ENCODE peak calls at places on chromosome 20, in four cellular contexts. R, M, X and E are unnamed samples.

GRCh38 chr20:33015114-33015491 is 7.6 kb downstream of the BPIFB2 start:
- DNase-seq in R (no peak), M (no peak), X (no peak), E (no peak)

GRCh38 chr20:21994203-21994602 is 288.7 kb downstream of the PAX1 start:
- DNase-seq in R (no peak), M (no peak), X (no peak), E (no peak)

GRCh38 chr20:52859156-52859887 is 112.8 kb upstream of the TSHZ2 start:
- DNase-seq in R (no peak), M (no peak), X (no peak), E (no peak)

GRCh38 chr20:41443667-41444066 is 77.0 kb upstream of the EMILIN3 start:
- DNase-seq in R (no peak), M (no peak), X (no peak), E (peak; percentile 20)

GRCh38 chr20:17680836-17681740 is 954 bp downstream of the RRBP1 start:
- DNase-seq in R (peak; percentile 81), M (peak; percentile 37), X (peak; percentile 63), E (peak; percentile 96)

GRCh38 chr20:1307171-1307570 is 21.8 kb downstream of the SDCBP2 start:
- DNase-seq in R (no peak), M (no peak), X (no peak), E (no peak)

GRCh38 chr20:58660855-58661254 is 9.8 kb downstream of the STX16 start:
- DNase-seq in R (no peak), M (no peak), X (no peak), E (no peak)

GRCh38 chr20:1486566-1486965 is 4.7 kb downstream of the SIRPB2 start:
- DNase-seq in R (no peak), M (no peak), X (no peak), E (no peak)

GRCh38 chr20:63830821-63831593 is at the start of gene ZBTB46:
- DNase-seq in R (peak; percentile 71), M (no peak), X (peak; percentile 49), E (peak; percentile 99)

GRCh38 chr20:33812673-33813462 is 1.7 kb downstream of the CHMP4B start:
- DNase-seq in R (no peak), M (no peak), X (no peak), E (no peak)

GRCh38 chr20:57437672-57438330 is 46.6 kb downstream of the RBM38 start:
- DNase-seq in R (no peak), M (no peak), X (no peak), E (no peak)

GRCh38 chr20:12053348-12053747 is 135.7 kb downstream of the BTBD3 start:
- DNase-seq in R (peak; percentile 0), M (no peak), X (peak; percentile 77), E (no peak)

GRCh38 chr20:53284141-53285055 is 309.2 kb downstream of the ZNF217 start:
- DNase-seq in R (no peak), M (no peak), X (no peak), E (no peak)

GRCh38 chr20:17611290-17611539 is 41.3 kb downstream of the DSTN start:
- DNase-seq in R (no peak), M (no peak), X (no peak), E (peak; percentile 25)

GRCh38 chr20:63876489-63877036 is 11.5 kb downstream of the TPD52L2 start:
- DNase-seq in R (no peak), M (no peak), X (no peak), E (no peak)

GRCh38 chr20:48203252-48203651 is 418.0 kb upstream of the SULF2 start:
- DNase-seq in R (no peak), M (no peak), X (no peak), E (no peak)

GRCh38 chr20:34984756-34985261 is 29.1 kb downstream of the MYH7B start:
- DNase-seq in R (no peak), M (no peak), X (no peak), E (no peak)

GRCh38 chr20:44629542-44629941 is 22.0 kb downstream of the ADA start:
- DNase-seq in R (no peak), M (no peak), X (no peak), E (no peak)

GRCh38 chr20:46828471-46828870 is 66.2 kb upstream of the EYA2 start:
- DNase-seq in R (no peak), M (peak; percentile 10), X (peak; percentile 88), E (no peak)

GRCh38 chr20:54643761-54644160 is 168.4 kb downstream of the DOK5 start:
- DNase-seq in R (no peak), M (peak; percentile 63), X (peak; percentile 73), E (no peak)

GRCh38 chr20:53163486-53163885 is 191.3 kb downstream of the TSHZ2 start:
- DNase-seq in R (no peak), M (no peak), X (peak; percentile 10), E (no peak)

GRCh38 chr20:17992847-17993508 is 24.2 kb downstream of the MGME1 start:
- DNase-seq in R (no peak), M (no peak), X (peak; percentile 27), E (no peak)

GRCh38 chr20:24533449-24533848 is 64.0 kb downstream of the SYNDIG1 start:
- DNase-seq in R (no peak), M (no peak), X (no peak), E (no peak)
- TF ChIP-seq CTCF in R (peak; percentile 26), M (no peak), X (no peak), E (no peak)

GRCh38 chr20:51379601-51380341 is 162.7 kb downstream of the NFATC2 start:
- DNase-seq in R (no peak), M (no peak), X (no peak), E (no peak)

GRCh38 chr20:51382111-51382985 is 160.2 kb downstream of the NFATC2 start:
- DNase-seq in R (no peak), M (no peak), X (no peak), E (no peak)

GRCh38 chr20:51382986-51383821 is 159.3 kb downstream of the NFATC2 start:
- DNase-seq in R (peak; percentile 94), M (no peak), X (no peak), E (no peak)

GRCh38 chr20:51380401-51381385 is 161.8 kb downstream of the NFATC2 start:
- DNase-seq in R (peak; percentile 99), M (no peak), X (no peak), E (no peak)

GRCh38 chr20:51381557-51381956 is 161.0 kb downstream of the NFATC2 start:
- DNase-seq in R (peak; percentile 86), M (no peak), X (no peak), E (no peak)
- TF ChIP-seq CTCF in R (peak; percentile 79), M (no peak), X (no peak), E (no peak)

GRCh38 chr20:39829255-39829654 is 859.8 kb downstream of the MAFB start:
- DNase-seq in R (no peak), M (no peak), X (peak; percentile 41), E (peak; percentile 9)
- TF ChIP-seq CTCF in R (peak; percentile 41), M (peak; percentile 49), X (peak; percentile 73), E (no peak)

DNA sequence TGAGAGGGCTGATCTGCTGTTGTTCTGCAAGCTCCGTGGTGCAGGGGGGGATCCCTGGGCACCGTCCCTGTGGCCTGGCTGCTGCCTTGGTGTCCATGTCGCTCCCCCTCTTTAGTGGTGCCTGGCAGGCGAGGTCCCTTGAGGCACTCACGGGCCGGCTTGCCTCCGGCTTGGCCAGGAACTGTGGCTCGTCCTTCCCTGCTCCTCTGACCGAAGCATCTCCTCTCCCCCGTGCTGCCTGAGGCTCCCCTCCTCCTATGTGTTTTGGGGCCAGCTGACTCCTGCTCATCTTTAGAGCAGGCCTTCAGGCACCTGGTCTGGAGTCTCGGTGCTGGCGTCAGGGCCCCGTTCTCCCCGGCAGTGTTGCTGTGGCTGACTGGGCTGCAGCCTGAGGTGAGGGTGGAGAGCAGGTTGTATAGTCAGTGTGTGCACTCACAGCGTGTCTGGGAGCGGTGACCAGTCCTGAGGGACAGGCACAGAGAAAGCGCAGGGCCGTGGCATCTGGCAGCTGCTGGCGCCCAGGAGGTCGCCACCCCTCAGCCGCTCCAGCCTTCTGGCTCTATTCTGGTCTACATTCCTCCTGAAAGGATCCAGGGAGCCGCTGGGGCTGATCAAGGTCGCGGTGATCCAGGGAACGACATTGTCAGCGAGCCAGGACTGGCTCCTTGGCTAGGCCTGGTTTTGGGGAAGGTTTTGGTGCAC is 43.7 kb downstream of the PYGB start:
- DNase-seq in R (no peak), M (no peak), X (no peak), E (no peak)
- TF ChIP-seq CTCF in R (no peak), M (no peak), X (no peak), E (no peak)

DNA sequence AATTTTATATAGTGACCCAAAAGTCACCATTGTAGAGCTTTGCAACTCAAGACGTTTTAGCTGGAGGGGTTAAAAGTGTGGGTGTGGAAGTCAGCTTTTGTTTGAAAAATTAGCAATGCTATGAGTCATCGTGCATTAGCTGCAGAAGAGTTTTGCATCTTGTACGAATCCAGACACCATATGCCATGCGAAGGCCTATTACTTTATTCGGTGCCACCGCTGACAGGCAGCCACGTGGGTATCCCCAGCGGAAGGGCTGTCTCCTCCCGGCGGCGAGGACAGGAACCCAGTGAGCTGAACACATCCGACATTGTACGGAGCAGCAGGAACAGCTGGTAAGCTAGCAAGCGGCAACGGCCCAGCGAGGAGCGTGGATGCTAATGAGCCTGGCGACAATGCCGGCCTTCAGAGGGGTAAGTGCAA is 84.4 kb downstream of the INSM1 start:
- DNase-seq in R (no peak), M (no peak), X (peak; percentile 78), E (peak; percentile 58)
- TF ChIP-seq CTCF in R (no peak), M (no peak), X (no peak), E (no peak)

GRCh38 chr20:60294627-60295026 is 336.4 kb downstream of the CDH26 start:
- DNase-seq in R (no peak), M (no peak), X (no peak), E (no peak)

GRCh38 chr20:60298647-60299046 is 340.4 kb downstream of the CDH26 start:
- DNase-seq in R (no peak), M (no peak), X (no peak), E (no peak)

GRCh38 chr20:60295214-60295613 is 337.0 kb downstream of the CDH26 start:
- DNase-seq in R (no peak), M (no peak), X (no peak), E (no peak)

GRCh38 chr20:60299951-60300350 is 341.7 kb downstream of the CDH26 start:
- DNase-seq in R (no peak), M (no peak), X (no peak), E (no peak)

GRCh38 chr20:60297649-60298048 is 339.4 kb downstream of the CDH26 start:
- DNase-seq in R (no peak), M (no peak), X (no peak), E (no peak)
- TF ChIP-seq CTCF in R (no peak), M (no peak), X (no peak), E (no peak)

DNA sequence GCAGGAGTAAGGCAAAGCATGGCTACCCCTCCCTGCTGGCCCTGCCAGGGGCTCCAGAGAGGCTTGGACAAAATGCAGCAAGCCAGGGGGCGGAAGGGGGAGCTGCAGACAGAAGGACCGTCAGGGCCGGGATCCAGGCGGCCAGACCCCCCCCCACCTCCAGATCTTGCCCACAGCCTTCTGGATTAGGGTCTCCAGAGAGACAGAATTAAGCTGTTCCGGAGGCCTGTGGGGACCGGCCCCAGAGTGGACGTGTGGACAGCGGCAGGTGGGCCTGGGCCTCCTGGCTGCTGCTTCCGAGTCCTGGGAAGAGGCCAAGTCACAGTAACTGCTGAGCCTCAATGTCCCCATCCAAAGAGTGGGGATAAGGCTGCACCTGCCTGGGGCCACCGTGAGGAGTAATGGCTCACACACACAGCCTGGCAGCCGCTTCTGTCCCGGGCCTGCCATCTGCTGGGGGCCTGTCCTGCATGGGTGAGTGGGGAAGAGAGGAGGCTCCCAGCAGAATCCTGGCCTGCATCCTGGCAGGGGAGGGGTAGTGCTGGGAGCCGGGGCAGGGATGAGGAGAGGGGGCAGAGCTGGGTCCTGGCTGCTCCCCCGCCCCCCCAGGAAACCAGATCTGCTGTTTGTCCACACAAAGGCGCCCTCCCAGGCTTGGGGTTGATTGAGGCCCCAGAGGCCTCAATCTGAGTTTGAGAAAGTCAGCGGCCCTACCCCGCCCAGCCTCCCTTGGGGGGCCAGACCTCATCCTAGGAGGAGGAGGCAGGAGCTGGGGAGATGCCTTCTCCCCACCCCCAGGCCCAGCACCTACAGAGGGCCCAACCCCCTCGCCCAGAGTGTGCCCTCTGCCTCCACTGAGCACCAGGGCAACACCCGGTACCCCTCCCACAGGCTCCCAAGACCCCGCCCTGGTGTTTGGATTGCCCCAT is 3.9 kb downstream of the LAMA5 start:
- DNase-seq in R (peak; percentile 22), M (no peak), X (no peak), E (no peak)
- TF ChIP-seq CTCF in R (peak; percentile 47), M (no peak), X (no peak), E (no peak)